ENCODE peak calls at places on chromosomes 11 and 22, in nine cellular contexts. M, I, S, H, W, V, U, P and R are unnamed samples.
A peak's percentile ranks its signal among the peaks of the same experiment; 100 is the strongest.

GRCh38 chr11:111220716-111221115 is 24.8 kb upstream of the POU2AF2 start:
- DNase-seq in S (no peak), V (no peak), M (no peak), P (no peak), I (no peak), W (no peak), U (no peak), H (no peak), R (no peak)

GRCh38 chr22:49362393-49362792 is 465.3 kb downstream of the BRD1 start:
- DNase-seq in S (no peak), H (no peak), U (no peak), I (no peak), M (no peak), P (no peak), W (peak; percentile 9), V (no peak), R (no peak)

GRCh38 chr11:12963051-12963450 is 46.1 kb upstream of the RASSF10 start:
- DNase-seq in M (peak; percentile 7), I (no peak), V (no peak), P (no peak), U (no peak), S (no peak), W (no peak), H (no peak), R (no peak)

GRCh38 chr11:35725880-35726279 is 63.3 kb downstream of the TRIM44 start:
- DNase-seq in P (no peak), U (peak; percentile 85), M (no peak), H (no peak), V (no peak), S (peak; percentile 52), W (no peak), I (peak; percentile 53), R (peak; percentile 82)

GRCh38 chr22:50527921-50528681 is 1.7 kb downstream of the TYMP start:
- DNase-seq in W (no peak), S (no peak), U (no peak), M (no peak), I (no peak), V (no peak), H (no peak), P (peak; percentile 38), R (no peak)

GRCh38 chr11:91261513-91261912 is 963.1 kb upstream of the FAT3 start:
- DNase-seq in I (no peak), P (no peak), W (no peak), V (no peak), U (no peak), M (peak; percentile 51), H (no peak), S (no peak), R (no peak)

GRCh38 chr11:46277623-46278386 is at the start of gene CREB3L1:
- DNase-seq in M (peak; percentile 59), H (peak; percentile 60), W (peak; percentile 71), P (peak; percentile 75), U (no peak), S (no peak), V (peak; percentile 71), I (peak; percentile 26), R (no peak)

GRCh38 chr11:126282742-126283591 is at the start of gene TIRAP:
- DNase-seq in S (peak; percentile 58), V (peak; percentile 86), P (peak; percentile 82), H (peak; percentile 79), M (peak; percentile 64), U (peak; percentile 19), W (peak; percentile 69), I (peak; percentile 52), R (peak; percentile 46)

GRCh38 chr11:83284501-83285051 is 1.6 kb downstream of the CCDC90B start:
- DNase-seq in H (no peak), P (no peak), U (no peak), V (no peak), W (no peak), I (no peak), S (no peak), M (no peak), R (peak; percentile 10)

GRCh38 chr11:13384837-13385417 is 78.1 kb downstream of the BTBD10 start:
- DNase-seq in I (peak; percentile 45), M (peak; percentile 67), S (peak; percentile 73), V (no peak), P (no peak), H (no peak), U (peak; percentile 60), W (no peak), R (peak; percentile 74)

GRCh38 chr11:62919476-62919875 is 1.7 kb downstream of the CHRM1 start:
- DNase-seq in M (no peak), P (no peak), H (no peak), U (no peak), I (no peak), W (no peak), S (no peak), V (no peak), R (no peak)

GRCh38 chr11:17769218-17769617 is 34.6 kb downstream of the KCNC1 start:
- DNase-seq in I (no peak), M (no peak), U (no peak), V (no peak), S (no peak), P (no peak), H (no peak), W (no peak), R (no peak)

GRCh38 chr11:64745219-64745522 is 1.2 kb upstream of the RASGRP2 start:
- DNase-seq in U (no peak), H (peak; percentile 88), M (no peak), S (no peak), V (peak; percentile 89), P (peak; percentile 86), W (peak; percentile 75), I (peak; percentile 21), R (no peak)

GRCh38 chr22:46984751-46985506 is 222.5 kb downstream of the TBC1D22A start:
- DNase-seq in H (no peak), V (no peak), P (no peak), I (peak; percentile 48), W (no peak), M (no peak), S (peak; percentile 55), U (peak; percentile 33), R (peak; percentile 67)

GRCh38 chr11:64851831-64852337 is 7.4 kb upstream of the CDC42BPG start:
- DNase-seq in P (no peak), V (no peak), M (no peak), W (no peak), H (no peak), U (no peak), S (no peak), I (no peak), R (no peak)

GRCh38 chr22:46588279-46589140 is 31.7 kb upstream of the GRAMD4 start:
- DNase-seq in W (no peak), M (peak; percentile 13), I (no peak), H (peak; percentile 66), S (no peak), P (no peak), V (no peak), U (no peak), R (no peak)

GRCh38 chr11:62603072-62603408 is 1.4 kb upstream of the MTA2 start:
- DNase-seq in P (no peak), I (no peak), M (no peak), H (no peak), S (peak; percentile 14), U (no peak), V (no peak), W (no peak), R (no peak)

GRCh38 chr22:46129390-46130041 is 20.8 kb upstream of the PPARA start:
- DNase-seq in U (no peak), I (no peak), P (peak; percentile 81), S (no peak), V (no peak), H (peak; percentile 80), W (no peak), M (no peak), R (no peak)

GRCh38 chr22:27239520-27239919 is 562.0 kb downstream of the MN1 start:
- DNase-seq in V (no peak), S (no peak), I (no peak), H (no peak), U (no peak), P (no peak), M (no peak), W (no peak), R (no peak)

GRCh38 chr11:108947654-108948570 is 283.0 kb downstream of the DDX10 start:
- DNase-seq in H (no peak), M (no peak), V (no peak), U (peak; percentile 87), S (no peak), P (no peak), I (peak; percentile 51), W (no peak), R (peak; percentile 59)

GRCh38 chr11:79312591-79313267 is 128.1 kb downstream of the TENM4 start:
- DNase-seq in S (no peak), V (no peak), H (no peak), P (no peak), I (no peak), M (no peak), U (no peak), W (no peak), R (peak; percentile 23)

GRCh38 chr22:44366372-44367310 is 53.9 kb upstream of the SHISAL1 start:
- DNase-seq in U (no peak), H (no peak), W (no peak), M (no peak), S (no peak), V (peak; percentile 55), P (no peak), I (peak; percentile 64), R (no peak)

GRCh38 chr11:78975081-78975480 is 400.4 kb upstream of the NARS2 start:
- DNase-seq in P (no peak), U (no peak), V (no peak), H (no peak), M (no peak), I (no peak), W (no peak), S (no peak), R (no peak)

GRCh38 chr11:77865805-77866204 is 44.9 kb downstream of the AAMDC start:
- DNase-seq in S (peak; percentile 36), V (no peak), U (peak; percentile 27), P (no peak), H (no peak), M (no peak), I (peak; percentile 16), W (no peak), R (peak; percentile 40)
- H3K4me3 ChIP-seq in S (no peak overlapping the region), V (no peak overlapping the region), U (no peak overlapping the region), P (no peak overlapping the region), H (no peak overlapping the region), M (no peak overlapping the region), I (no peak overlapping the region), W (no peak overlapping the region), R (no peak overlapping the region)

GRCh38 chr11:8090756-8091155 is 9.7 kb downstream of the TUB start:
- DNase-seq in W (no peak), V (peak; percentile 62), U (peak; percentile 37), M (peak; percentile 91), I (peak; percentile 35), H (no peak), S (peak; percentile 40), P (peak; percentile 19), R (peak; percentile 59)
- TF ChIP-seq CTCF in W (no peak), V (peak; percentile 45), U (peak; percentile 82), M (peak; percentile 75), I (peak; percentile 63), H (peak; percentile 69), S (peak; percentile 63), P (peak; percentile 36), R (peak; percentile 82)

GRCh38 chr22:37544955-37545702 is 15.2 kb upstream of the CDC42EP1 start:
- DNase-seq in P (peak; percentile 84), M (peak; percentile 83), U (peak; percentile 54), S (peak; percentile 83), V (peak; percentile 83), H (peak; percentile 68), I (peak; percentile 71), W (peak; percentile 85), R (peak; percentile 74)
- H3K4me3 ChIP-seq in P (peak overlapping the region; percentile 14), M (no peak overlapping the region), U (peak overlapping the region; percentile 40), S (peak overlapping the region; percentile 11), V (peak overlapping the region; percentile 27), H (peak overlapping the region; percentile 53), I (peak overlapping the region; percentile 51), W (no peak overlapping the region), R (peak overlapping the region; percentile 45)

GRCh38 chr11:70070736-70071135 is 7.4 kb upstream of the ANO1 start:
- DNase-seq in M (no peak), P (no peak), I (no peak), W (no peak), H (no peak), U (no peak), V (peak; percentile 44), S (no peak), R (no peak)
- TF ChIP-seq CTCF in M (no peak), P (no peak), I (no peak), W (no peak), H (no peak), U (no peak), V (no peak), S (no peak), R (no peak)